ENCODE peak calls at places on chromosomes 13 and 19, in five cellular contexts. D, I, W, Q and M are unnamed samples.

GRCh38 chr19:40596608-40597328 is 4.4 kb upstream of the LTBP4 start:
- DNase-seq in I (peak), W (peak), Q (peak), D (peak), M (peak)

GRCh38 chr13:55493297-55493696 is 1647.4 kb upstream of the PRR20A start:
- DNase-seq in Q (no peak), I (no peak), W (no peak), D (no peak), M (no peak)

GRCh38 chr13:49246850-49247721 is 639 bp upstream of the CDADC1 start:
- DNase-seq in Q (no peak), I (no peak), W (no peak), D (no peak), M (no peak)

GRCh38 chr13:102040812-102041211 is 361.0 kb downstream of the FGF14 start:
- DNase-seq in Q (no peak), I (no peak), D (no peak), W (no peak), M (no peak)

GRCh38 chr13:64453831-64454230 is 2776.3 kb downstream of the PCDH9 start:
- DNase-seq in I (no peak), W (peak), D (no peak), Q (no peak), M (no peak)

GRCh38 chr13:109971745-109972090 is 185.3 kb upstream of the IRS2 start:
- DNase-seq in W (no peak), Q (no peak), D (no peak), I (no peak), M (no peak)

GRCh38 chr19:51511353-51511752 is 9.8 kb upstream of the SIGLEC12 start:
- DNase-seq in I (no peak), D (peak), Q (no peak), W (peak), M (no peak)

GRCh38 chr13:48156466-48156865 is 61.6 kb upstream of the MED4 start:
- DNase-seq in I (no peak), Q (no peak), D (no peak), W (no peak), M (no peak)

GRCh38 chr13:64278493-64278892 is 2862.8 kb upstream of the PCDH20 start:
- DNase-seq in D (no peak), W (peak), I (no peak), Q (no peak), M (no peak)

GRCh38 chr13:89845874-89846273 is 1501.6 kb upstream of the MIR17HG start:
- DNase-seq in I (no peak), D (no peak), W (no peak), Q (no peak), M (no peak)

GRCh38 chr13:112709825-112710783 is 20.3 kb downstream of the ATP11A start:
- DNase-seq in Q (no peak), D (no peak), I (peak), W (no peak), M (no peak)

GRCh38 chr13:39451301-39451700 is 151.7 kb downstream of the LHFPL6 start:
- DNase-seq in I (no peak), W (peak), Q (no peak), D (no peak), M (no peak)

GRCh38 chr19:46748325-46749109 is 2.3 kb upstream of the STRN4 start:
- DNase-seq in W (peak), D (peak), Q (no peak), I (peak), M (no peak)

GRCh38 chr13:98443800-98444325 is 133.0 kb downstream of the STK24 start:
- DNase-seq in D (no peak), Q (no peak), I (no peak), W (no peak), M (no peak)

GRCh38 chr19:42178791-42179500 is 38.5 kb downstream of the DEDD2 start:
- DNase-seq in D (peak), W (no peak), Q (no peak), I (no peak), M (no peak)

GRCh38 chr13:43042410-43042921 is 19.1 kb downstream of the DNAJC15 start:
- DNase-seq in D (no peak), I (no peak), W (no peak), Q (no peak), M (no peak)

GRCh38 chr19:8206147-8207087 is 2.8 kb upstream of the CERS4 start:
- DNase-seq in Q (no peak), D (no peak), W (no peak), I (peak), M (no peak)

GRCh38 chr19:35592226-35592625 is 6.3 kb downstream of the PMIS2 start:
- DNase-seq in W (peak), D (peak), I (peak), Q (no peak), M (peak)

GRCh38 chr19:29860492-29860891 is 48.7 kb downstream of the CCNE1 start:
- DNase-seq in D (no peak), Q (no peak), I (no peak), W (no peak), M (no peak)

GRCh38 chr19:56663931-56664500 is 7.5 kb downstream of the ZNF835 start:
- DNase-seq in W (no peak), I (no peak), D (no peak), Q (no peak), M (no peak)

GRCh38 chr19:15320118-15320517 is 12.2 kb downstream of the BRD4 start:
- DNase-seq in I (no peak), W (peak), D (no peak), Q (no peak), M (no peak)

DNA sequence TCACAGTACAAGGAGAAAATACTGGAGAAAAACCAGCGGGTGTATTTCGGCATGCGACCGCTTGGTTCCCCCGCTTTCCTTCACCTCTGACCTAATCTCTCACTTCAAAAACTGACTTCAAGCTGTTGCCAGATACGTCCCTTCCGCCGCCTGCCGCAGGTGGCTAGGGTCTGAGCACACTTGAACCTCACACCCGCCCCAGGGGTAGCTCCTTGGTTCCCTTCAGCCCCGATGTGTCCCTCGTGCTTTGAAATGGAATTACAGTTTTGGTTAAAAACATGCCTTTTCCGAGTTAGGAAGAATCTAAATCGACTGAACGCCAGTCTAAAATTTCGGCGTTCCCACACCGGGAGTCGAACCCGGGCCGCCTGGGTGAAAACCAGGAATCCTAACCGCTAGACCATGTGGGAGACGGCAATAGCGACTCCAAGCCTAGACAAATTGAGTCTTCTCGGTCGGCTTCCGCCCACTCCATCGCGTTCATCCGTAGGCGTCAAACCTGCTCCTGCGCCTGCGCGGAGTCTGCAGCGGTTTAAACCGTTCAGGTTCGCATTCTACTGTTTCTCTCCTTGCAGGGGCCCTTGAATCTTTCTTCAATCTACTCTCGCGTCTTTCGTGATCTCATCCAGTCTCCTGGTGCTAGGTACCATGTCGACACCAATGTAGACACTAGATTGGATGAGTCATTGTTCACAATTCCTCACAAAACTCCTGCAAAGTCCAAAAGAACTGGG is 71.5 kb downstream of the NUFIP1 start:
- DNase-seq in D (peak), I (peak), Q (peak), W (peak), M (peak)
- TF ChIP-seq CTCF in D (peak), I (peak), Q (peak), W (peak), M (no peak)

DNA sequence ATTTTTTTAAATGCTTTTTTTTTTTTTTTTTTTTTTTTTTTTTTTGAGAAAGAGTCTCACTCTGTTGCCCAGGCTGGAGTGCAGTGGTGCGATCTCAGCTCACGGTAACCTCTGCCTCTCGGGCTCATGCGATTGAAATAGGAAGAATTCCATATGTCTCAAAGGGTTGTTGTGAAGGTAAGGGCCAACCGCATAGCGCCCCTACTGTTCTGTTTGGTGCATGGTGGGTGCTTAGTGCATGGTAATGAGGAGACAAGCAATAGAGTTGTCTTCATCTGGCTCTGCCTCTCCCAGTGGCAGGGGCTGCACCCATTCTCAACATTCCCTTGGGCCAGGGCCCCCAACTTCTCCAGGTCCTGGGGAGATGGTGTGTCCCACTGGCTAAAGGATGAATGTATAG is 68.7 kb downstream of the RASL11A start:
- DNase-seq in D (peak), I (peak), Q (no peak), W (peak), M (peak)
- TF ChIP-seq CTCF in D (peak), I (peak), Q (no peak), W (peak), M (peak)

GRCh38 chr19:10227215-10227971 is 3.7 kb downstream of the S1PR2 start:
- DNase-seq in I (no peak), D (no peak), W (peak), Q (no peak), M (no peak)

GRCh38 chr19:10226376-10227214 is 4.5 kb downstream of the S1PR2 start:
- DNase-seq in D (no peak), Q (peak), I (no peak), W (peak), M (no peak)

GRCh38 chr19:10230155-10230903 is 802 bp downstream of the S1PR2 start:
- DNase-seq in Q (peak), I (peak), D (peak), W (peak), M (peak)

GRCh38 chr19:10228925-10229324 is 2.2 kb downstream of the S1PR2 start:
- DNase-seq in Q (no peak), W (peak), D (peak), I (no peak), M (peak)

GRCh38 chr19:10228393-10228792 is 2.7 kb downstream of the S1PR2 start:
- DNase-seq in Q (no peak), D (no peak), W (no peak), I (no peak), M (peak)
- TF ChIP-seq CTCF in Q (no peak), D (no peak), W (no peak), I (no peak), M (no peak)

GRCh38 chr13:99505814-99506269 is 4.6 kb downstream of the TM9SF2 start:
- DNase-seq in W (peak), I (no peak), D (no peak), Q (no peak), M (no peak)
- TF ChIP-seq CTCF in W (peak), I (no peak), D (peak), Q (no peak), M (no peak)

GRCh38 chr13:96003304-96003703 is 49.9 kb downstream of the UGGT2 start:
- DNase-seq in W (peak), Q (no peak), D (no peak), I (no peak), M (no peak)
- TF ChIP-seq CTCF in W (peak), Q (no peak), D (no peak), I (no peak), M (no peak)

GRCh38 chr13:33262069-33262487 is 23.5 kb downstream of the STARD13 start:
- DNase-seq in I (no peak), W (no peak), D (no peak), Q (no peak), M (no peak)

GRCh38 chr13:33263976-33264619 is 21.5 kb downstream of the STARD13 start:
- DNase-seq in Q (no peak), W (no peak), I (no peak), D (no peak), M (no peak)

GRCh38 chr13:33263484-33263883 is 22.1 kb downstream of the STARD13 start:
- DNase-seq in W (no peak), Q (no peak), D (no peak), I (no peak), M (no peak)

GRCh38 chr13:33262554-33262953 is 23.0 kb downstream of the STARD13 start:
- DNase-seq in I (no peak), Q (no peak), W (no peak), D (no peak), M (no peak)

DNA sequence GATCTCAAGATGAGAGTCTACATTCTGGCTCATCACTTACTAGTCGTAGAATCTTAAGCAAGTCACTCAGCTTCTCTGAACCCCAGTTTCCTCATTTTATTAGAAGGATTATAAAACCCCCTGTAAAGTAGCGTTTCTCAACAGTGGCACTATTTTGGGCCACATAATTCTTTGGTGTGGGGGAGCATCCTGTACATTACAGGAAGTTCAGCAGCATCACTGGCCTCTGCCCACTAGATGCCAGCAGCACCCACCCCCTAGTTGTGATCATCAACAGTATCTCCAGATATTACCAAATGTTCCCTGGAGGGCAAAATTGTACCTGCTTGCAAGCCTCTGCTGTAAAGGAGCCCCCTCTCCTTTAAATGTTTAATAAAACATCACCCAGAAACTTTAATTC is 22.6 kb downstream of the STARD13 start:
- DNase-seq in I (no peak), W (no peak), D (no peak), Q (no peak), M (no peak)
- TF ChIP-seq CTCF in I (no peak), W (peak), D (no peak), Q (no peak), M (no peak)

GRCh38 chr19:12937243-12938053 is 961 bp upstream of the CALR start:
- DNase-seq in W (no peak), Q (no peak), D (peak), I (no peak), M (no peak)

GRCh38 chr19:12939908-12940533 is 1.6 kb downstream of the CALR start:
- DNase-seq in W (no peak), I (no peak), D (no peak), Q (no peak), M (no peak)

GRCh38 chr19:12938054-12938535 is 314 bp upstream of the CALR start:
- DNase-seq in D (peak), Q (peak), W (peak), I (peak), M (peak)

GRCh38 chr19:12939292-12939606 is 840 bp downstream of the CALR start:
- DNase-seq in W (peak), D (no peak), Q (no peak), I (no peak), M (no peak)

GRCh38 chr19:12938536-12939291 is at the start of gene CALR:
- DNase-seq in I (peak), Q (no peak), W (peak), D (no peak), M (no peak)
- TF ChIP-seq CTCF in I (no peak), Q (no peak), W (peak), D (no peak), M (peak)

DNA sequence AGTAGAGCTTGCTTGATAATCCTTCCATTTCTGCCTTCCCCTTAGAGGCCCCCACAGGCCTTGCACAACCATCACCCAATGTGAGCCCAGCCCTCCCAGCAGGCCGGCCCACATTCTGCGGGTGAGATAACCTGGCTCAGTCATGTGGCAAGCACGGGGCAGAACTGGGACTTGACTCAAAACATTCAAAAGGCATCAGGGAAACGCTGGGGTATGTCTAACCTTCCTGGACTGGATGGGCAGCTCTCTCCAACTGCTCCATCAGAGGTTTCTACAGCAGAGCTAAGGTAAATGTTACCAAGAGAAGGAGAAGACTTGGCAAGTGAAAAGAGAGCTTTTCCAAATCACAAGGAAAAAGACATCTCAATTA is 24.8 kb downstream of the EPS15L1 start:
- DNase-seq in Q (peak), D (no peak), W (peak), I (peak), M (peak)
- TF ChIP-seq CTCF in Q (no peak), D (no peak), W (no peak), I (no peak), M (no peak)

DNA sequence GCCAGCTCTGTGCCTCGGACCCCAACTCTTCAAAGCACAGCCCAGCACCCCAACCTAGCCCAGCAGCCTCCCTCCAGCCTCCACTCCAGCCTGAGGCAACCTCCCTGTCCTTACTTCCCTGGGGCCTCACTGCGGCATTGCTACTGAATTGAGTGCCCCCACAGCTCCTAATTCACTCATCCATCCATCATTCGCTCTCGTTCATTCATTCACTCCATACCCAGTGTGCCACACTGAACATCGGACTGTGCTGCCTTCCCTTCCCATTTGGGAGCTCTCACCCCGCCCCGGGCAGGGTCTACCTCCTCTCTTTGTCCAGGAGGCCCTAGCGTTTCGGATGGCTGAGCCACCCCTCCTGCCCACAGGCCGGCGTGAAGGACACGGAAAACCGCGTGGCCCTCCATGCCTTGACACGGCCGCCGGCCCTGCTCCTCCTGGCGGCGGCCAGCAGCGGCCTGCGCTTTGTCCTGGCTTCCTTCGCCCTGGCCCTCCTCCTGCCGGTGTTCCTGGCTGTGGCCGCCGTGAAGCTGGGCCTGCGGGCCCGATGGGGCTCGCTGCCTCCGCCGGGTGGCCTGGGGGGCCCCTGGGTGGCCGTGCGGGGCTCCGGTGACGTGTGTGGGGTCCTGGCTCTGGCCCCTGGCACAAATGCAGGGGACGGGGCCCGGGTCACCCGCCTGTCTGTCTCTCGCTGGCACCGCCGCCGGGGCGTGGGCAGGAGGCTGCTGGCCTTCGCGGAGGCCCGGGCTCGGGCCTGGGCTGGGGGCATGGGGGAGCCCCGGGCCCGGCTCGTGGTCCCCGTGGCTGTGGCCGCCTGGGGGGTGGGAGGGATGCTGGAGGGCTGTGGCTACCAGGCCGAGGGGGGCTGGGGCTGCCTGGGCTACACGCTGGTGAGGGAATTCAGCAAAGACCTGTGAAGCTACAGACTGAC is 1.3 kb downstream of the NAT14 start:
- DNase-seq in D (no peak), Q (peak), W (no peak), I (no peak), M (no peak)
- TF ChIP-seq CTCF in D (no peak), Q (no peak), W (peak), I (no peak), M (no peak)